ENCODE peak calls at places on chromosomes 11 and 22, in four cellular contexts. One of them, this sample, is unnamed.
A peak's percentile ranks its signal among the peaks of the same experiment; 100 is the strongest.

GRCh38 chr11:3176487-3176886 is 11.4 kb upstream of the OSBPL5 start:
- DNase-seq in T-helper 1 cell: no peak
- DNase-seq in C1 segment of cervical spinal cord: no peak
- DNase-seq in renal cortical epithelial cell: no peak
- DNase-seq in this sample: no peak

GRCh38 chr11:17752144-17752543 is 17.6 kb downstream of the KCNC1 start:
- DNase-seq in T-helper 1 cell: no peak
- DNase-seq in C1 segment of cervical spinal cord: no peak
- DNase-seq in renal cortical epithelial cell: no peak
- DNase-seq in this sample: no peak

GRCh38 chr11:133078591-133079179 is 453.6 kb downstream of the OPCML start:
- DNase-seq in T-helper 1 cell: no peak
- DNase-seq in C1 segment of cervical spinal cord: no peak
- DNase-seq in renal cortical epithelial cell: peak; percentile 21
- DNase-seq in this sample: no peak

GRCh38 chr22:42972592-42973535 is 42.1 kb downstream of the PACSIN2 start:
- DNase-seq in T-helper 1 cell: no peak
- DNase-seq in C1 segment of cervical spinal cord: no peak
- DNase-seq in renal cortical epithelial cell: no peak
- DNase-seq in this sample: no peak

GRCh38 chr11:83924987-83925542 is 638.9 kb upstream of the CCDC90B start:
- DNase-seq in T-helper 1 cell: no peak
- DNase-seq in C1 segment of cervical spinal cord: no peak
- DNase-seq in renal cortical epithelial cell: no peak
- DNase-seq in this sample: no peak

GRCh38 chr22:37258810-37259472 is 14.9 kb upstream of the RAC2 start:
- DNase-seq in T-helper 1 cell: no peak
- DNase-seq in C1 segment of cervical spinal cord: no peak
- DNase-seq in renal cortical epithelial cell: no peak
- DNase-seq in this sample: no peak

GRCh38 chr11:133841279-133842043 is 3.9 kb downstream of the SPATA19 start:
- DNase-seq in T-helper 1 cell: no peak
- DNase-seq in C1 segment of cervical spinal cord: no peak
- DNase-seq in renal cortical epithelial cell: no peak
- DNase-seq in this sample: no peak

GRCh38 chr11:69711824-69712801 is 8.3 kb upstream of the FGF19 start:
- DNase-seq in T-helper 1 cell: peak; percentile 2
- DNase-seq in C1 segment of cervical spinal cord: no peak
- DNase-seq in renal cortical epithelial cell: no peak
- DNase-seq in this sample: no peak

GRCh38 chr22:32619614-32620426 is 145.2 kb downstream of the FBXO7 start:
- DNase-seq in T-helper 1 cell: no peak
- DNase-seq in C1 segment of cervical spinal cord: no peak
- DNase-seq in renal cortical epithelial cell: peak; percentile 71
- DNase-seq in this sample: peak; percentile 77

GRCh38 chr11:35187996-35188395 is 49.0 kb downstream of the CD44 start:
- DNase-seq in T-helper 1 cell: no peak
- DNase-seq in C1 segment of cervical spinal cord: no peak
- DNase-seq in renal cortical epithelial cell: no peak
- DNase-seq in this sample: no peak

GRCh38 chr22:21038405-21038804 is 6.0 kb upstream of the SLC7A4 start:
- DNase-seq in T-helper 1 cell: no peak
- DNase-seq in C1 segment of cervical spinal cord: no peak
- DNase-seq in renal cortical epithelial cell: no peak
- DNase-seq in this sample: peak; percentile 56

GRCh38 chr11:116535120-116535519 is 237.7 kb downstream of the BUD13 start:
- DNase-seq in T-helper 1 cell: no peak
- DNase-seq in C1 segment of cervical spinal cord: no peak
- DNase-seq in renal cortical epithelial cell: no peak
- DNase-seq in this sample: no peak

GRCh38 chr22:40416636-40417035 is 46.2 kb downstream of the SGSM3 start:
- DNase-seq in T-helper 1 cell: no peak
- DNase-seq in C1 segment of cervical spinal cord: no peak
- DNase-seq in renal cortical epithelial cell: no peak
- DNase-seq in this sample: no peak

GRCh38 chr11:1773131-1773510 is 9.4 kb upstream of the CTSD start:
- DNase-seq in T-helper 1 cell: no peak
- DNase-seq in C1 segment of cervical spinal cord: no peak
- DNase-seq in renal cortical epithelial cell: no peak
- DNase-seq in this sample: no peak

GRCh38 chr22:46139895-46140350 is 10.4 kb upstream of the PPARA start:
- DNase-seq in T-helper 1 cell: no peak
- DNase-seq in C1 segment of cervical spinal cord: no peak
- DNase-seq in renal cortical epithelial cell: no peak
- DNase-seq in this sample: peak; percentile 56

GRCh38 chr11:33775832-33776231 is 1.5 kb upstream of the FBXO3 start:
- DNase-seq in T-helper 1 cell: no peak
- DNase-seq in C1 segment of cervical spinal cord: no peak
- DNase-seq in renal cortical epithelial cell: peak; percentile 81
- DNase-seq in this sample: no peak

GRCh38 chr11:4480577-4481539 is 1.6 kb upstream of the OR52K1 start:
- DNase-seq in T-helper 1 cell: no peak
- DNase-seq in C1 segment of cervical spinal cord: no peak
- DNase-seq in renal cortical epithelial cell: peak; percentile 4
- DNase-seq in this sample: no peak

GRCh38 chr11:35583843-35584242 is 34.4 kb upstream of the FJX1 start:
- DNase-seq in T-helper 1 cell: no peak
- DNase-seq in C1 segment of cervical spinal cord: no peak
- DNase-seq in renal cortical epithelial cell: no peak
- DNase-seq in this sample: no peak

GRCh38 chr11:1484061-1484671 is 2.4 kb downstream of the MOB2 start:
- DNase-seq in T-helper 1 cell: no peak
- DNase-seq in C1 segment of cervical spinal cord: no peak
- DNase-seq in renal cortical epithelial cell: no peak
- DNase-seq in this sample: no peak

GRCh38 chr22:36334838-36335603 is 52.7 kb downstream of the MYH9 start:
- DNase-seq in T-helper 1 cell: no peak
- DNase-seq in C1 segment of cervical spinal cord: peak; percentile 50
- DNase-seq in renal cortical epithelial cell: no peak
- DNase-seq in this sample: no peak

GRCh38 chr11:64994318-64994717 is 2.5 kb downstream of the BATF2 start:
- DNase-seq in T-helper 1 cell: no peak
- DNase-seq in C1 segment of cervical spinal cord: no peak
- DNase-seq in renal cortical epithelial cell: no peak
- DNase-seq in this sample: no peak

GRCh38 chr11:64359712-64360402 is 895 bp downstream of the RPS6KA4 start:
- DNase-seq in T-helper 1 cell: no peak
- DNase-seq in C1 segment of cervical spinal cord: no peak
- DNase-seq in renal cortical epithelial cell: no peak
- DNase-seq in this sample: no peak

GRCh38 chr11:32029721-32030120 is 61.2 kb upstream of the RCN1 start:
- DNase-seq in T-helper 1 cell: no peak
- DNase-seq in C1 segment of cervical spinal cord: no peak
- DNase-seq in renal cortical epithelial cell: no peak
- DNase-seq in this sample: no peak

GRCh38 chr11:20022363-20023081 is 137.8 kb downstream of the DBX1 start:
- DNase-seq in T-helper 1 cell: no peak
- DNase-seq in C1 segment of cervical spinal cord: no peak
- DNase-seq in renal cortical epithelial cell: peak; percentile 84
- DNase-seq in this sample: no peak

GRCh38 chr11:121614661-121615240 is 162.0 kb upstream of the SORL1-AS1 start:
- DNase-seq in T-helper 1 cell: no peak
- DNase-seq in C1 segment of cervical spinal cord: no peak
- DNase-seq in renal cortical epithelial cell: peak; percentile 48
- DNase-seq in this sample: no peak

GRCh38 chr22:46066691-46067090 is 83.6 kb upstream of the PPARA start:
- DNase-seq in T-helper 1 cell: no peak
- DNase-seq in C1 segment of cervical spinal cord: no peak
- DNase-seq in renal cortical epithelial cell: no peak
- DNase-seq in this sample: no peak

GRCh38 chr11:1531961-1532586 is 40.0 kb downstream of the DUSP8 start:
- DNase-seq in T-helper 1 cell: no peak
- DNase-seq in C1 segment of cervical spinal cord: no peak
- DNase-seq in renal cortical epithelial cell: no peak
- DNase-seq in this sample: peak; percentile 74

GRCh38 chr11:108639146-108639545 is 25.7 kb upstream of the DDX10 start:
- DNase-seq in T-helper 1 cell: no peak
- DNase-seq in C1 segment of cervical spinal cord: no peak
- DNase-seq in renal cortical epithelial cell: no peak
- DNase-seq in this sample: no peak

GRCh38 chr11:23284626-23285025 is 424.4 kb upstream of the CCDC179 start:
- DNase-seq in T-helper 1 cell: no peak
- DNase-seq in C1 segment of cervical spinal cord: no peak
- DNase-seq in renal cortical epithelial cell: no peak
- DNase-seq in this sample: no peak